ENCODE peak calls at places on chromosomes 7 and 10, in eight cellular contexts. S is A549, T is breast epithelium, C is body of pancreas, P is upper lobe of left lung, X is tibial nerve, V is HCT116, Y is thyroid gland. J is an unnamed sample.

GRCh38 chr7:128874140-128875031 is 11.7 kb downstream of the ATP6V1F start:
- DNase-seq in X (no peak), T (no peak), V (no peak), P (no peak), C (no peak), Y (no peak), S (no peak), J (no peak)

GRCh38 chr7:142384508-142384922 is 126.7 kb upstream of the PRSS58 start:
- DNase-seq in S (no peak), Y (no peak), X (no peak), V (no peak), P (peak; percentile 37), T (no peak), C (no peak), J (no peak)

GRCh38 chr10:15743443-15743842 is 23.7 kb upstream of the ITGA8 start:
- DNase-seq in T (no peak), X (no peak), P (no peak), Y (no peak), C (no peak), S (no peak), V (no peak), J (no peak)

GRCh38 chr7:80018941-80019808 is 115.5 kb upstream of the GNAI1 start:
- DNase-seq in S (peak; percentile 59), X (no peak), Y (peak; percentile 30), T (no peak), V (peak; percentile 54), C (peak; percentile 20), P (peak; percentile 39), J (peak; percentile 21)

GRCh38 chr10:6995846-6996245 is 415.0 kb downstream of the SFMBT2 start:
- DNase-seq in P (no peak), Y (no peak), V (no peak), C (no peak), T (no peak), S (no peak), X (no peak), J (no peak)

GRCh38 chr10:13272164-13272571 is 27.7 kb downstream of the PHYH start:
- DNase-seq in P (peak; percentile 24), V (no peak), C (peak; percentile 25), S (no peak), X (peak; percentile 58), Y (peak; percentile 65), T (no peak), J (peak; percentile 68)

GRCh38 chr7:131501930-131502685 is 54.3 kb downstream of the PODXL start:
- DNase-seq in P (no peak), Y (no peak), T (no peak), S (no peak), C (no peak), X (no peak), V (no peak), J (no peak)

GRCh38 chr10:80199828-80200227 is 5.5 kb downstream of the ANXA11 start:
- DNase-seq in V (no peak), P (peak; percentile 76), Y (no peak), X (peak; percentile 41), C (peak; percentile 48), S (peak; percentile 72), T (no peak), J (no peak)

GRCh38 chr7:156881676-156882075 is 11.3 kb downstream of the LMBR1 start:
- DNase-seq in T (no peak), C (no peak), V (no peak), P (no peak), Y (no peak), S (no peak), X (no peak), J (no peak)

GRCh38 chr7:100603697-100604077 is 1.5 kb downstream of the PCOLCE start:
- DNase-seq in S (no peak), Y (no peak), P (no peak), C (no peak), V (no peak), X (no peak), T (no peak), J (no peak)

GRCh38 chr7:71278301-71278700 is 146.4 kb downstream of the GALNT17 start:
- DNase-seq in C (no peak), Y (peak; percentile 23), T (peak; percentile 38), S (no peak), V (no peak), X (no peak), P (no peak), J (no peak)

GRCh38 chr7:102272075-102272916 is 14.4 kb upstream of the SH2B2 start:
- DNase-seq in C (peak; percentile 84), T (peak; percentile 50), V (peak; percentile 47), X (peak; percentile 67), P (peak; percentile 71), S (peak; percentile 81), Y (peak; percentile 78), J (peak; percentile 88)

GRCh38 chr7:32536585-32536984 is 41.3 kb downstream of the AVL9 start:
- DNase-seq in X (no peak), T (no peak), Y (no peak), V (peak; percentile 29), P (no peak), C (no peak), S (peak; percentile 43), J (no peak)

GRCh38 chr7:120898710-120899499 is 41.0 kb upstream of the TSPAN12 start:
- DNase-seq in P (no peak), C (no peak), S (no peak), Y (no peak), T (no peak), V (no peak), X (no peak), J (no peak)

GRCh38 chr10:86225098-86225782 is 141.4 kb downstream of the GRID1 start:
- DNase-seq in X (no peak), S (peak; percentile 45), Y (peak; percentile 15), T (no peak), P (no peak), V (no peak), C (no peak), J (peak; percentile 5)

GRCh38 chr7:151425670-151426075 is 14.3 kb downstream of the CRYGN start:
- DNase-seq in C (no peak), S (peak; percentile 52), Y (no peak), X (no peak), T (no peak), V (no peak), P (no peak), J (no peak)

GRCh38 chr10:89699581-89700064 is 1.8 kb upstream of the KIF20B start:
- DNase-seq in T (no peak), X (no peak), P (no peak), C (no peak), V (no peak), S (no peak), Y (no peak), J (no peak)

GRCh38 chr7:2734084-2734601 is 46.1 kb downstream of the AMZ1 start:
- DNase-seq in T (no peak), V (no peak), Y (no peak), X (no peak), C (no peak), P (no peak), S (no peak), J (no peak)

GRCh38 chr10:117163061-117163953 is 25.2 kb upstream of the VAX1 start:
- DNase-seq in X (no peak), P (no peak), T (no peak), Y (peak; percentile 3), V (no peak), S (peak; percentile 31), C (no peak), J (no peak)

GRCh38 chr7:1897076-1897860 is 227.2 kb downstream of the ELFN1 start:
- DNase-seq in C (no peak), T (no peak), Y (no peak), S (no peak), P (no peak), V (no peak), X (no peak), J (peak; percentile 22)

GRCh38 chr10:33129181-33129928 is 171.3 kb upstream of the ITGB1 start:
- DNase-seq in C (peak; percentile 22), X (no peak), S (peak; percentile 81), V (no peak), T (no peak), Y (no peak), P (no peak), J (peak; percentile 57)

GRCh38 chr7:129434846-129435318 is 650 bp downstream of the STRIP2 start:
- DNase-seq in V (no peak), Y (peak; percentile 8), P (peak; percentile 21), T (no peak), C (peak; percentile 12), S (no peak), X (no peak), J (peak; percentile 23)

GRCh38 chr7:140062528-140063299 is at the start of gene PARP12:
- DNase-seq in V (no peak), Y (peak; percentile 91), P (peak; percentile 96), X (peak; percentile 70), T (peak; percentile 67), C (peak; percentile 93), S (peak; percentile 79), J (peak; percentile 96)
- TF ChIP-seq POLR2A in V (no peak), Y (peak; percentile 58), P (no peak), X (peak; percentile 44), T (no peak), C (peak; percentile 77), S (peak; percentile 29), J (no peak)

GRCh38 chr10:131312261-131312801 is 810 bp upstream of the TCERG1L start:
- DNase-seq in S (no peak), X (no peak), V (no peak), T (no peak), P (no peak), C (peak; percentile 48), Y (peak; percentile 53), J (no peak)
- TF ChIP-seq CTCF in S (no peak), X (no peak), V (no peak), T (peak; percentile 23), P (no peak), C (peak; percentile 29), Y (peak; percentile 74), J (no peak)

GRCh38 chr10:11180228-11180627 is 162.6 kb downstream of the CELF2 start:
- DNase-seq in P (peak; percentile 73), V (no peak), X (no peak), C (no peak), T (no peak), Y (no peak), S (no peak), J (no peak)
- TF ChIP-seq POLR2A in P (no peak), V (no peak), X (no peak), C (peak; percentile 38), T (no peak), Y (no peak), S (no peak), J (no peak)

GRCh38 chr7:25216837-25217236 is 11.4 kb downstream of the NPVF start:
- DNase-seq in V (peak; percentile 29), Y (no peak), X (no peak), P (no peak), T (no peak), C (no peak), S (peak; percentile 52), J (no peak)

GRCh38 chr7:25221009-25221408 is 7.3 kb downstream of the NPVF start:
- DNase-seq in Y (no peak), T (no peak), V (no peak), S (no peak), X (no peak), C (no peak), P (no peak), J (no peak)

DNA sequence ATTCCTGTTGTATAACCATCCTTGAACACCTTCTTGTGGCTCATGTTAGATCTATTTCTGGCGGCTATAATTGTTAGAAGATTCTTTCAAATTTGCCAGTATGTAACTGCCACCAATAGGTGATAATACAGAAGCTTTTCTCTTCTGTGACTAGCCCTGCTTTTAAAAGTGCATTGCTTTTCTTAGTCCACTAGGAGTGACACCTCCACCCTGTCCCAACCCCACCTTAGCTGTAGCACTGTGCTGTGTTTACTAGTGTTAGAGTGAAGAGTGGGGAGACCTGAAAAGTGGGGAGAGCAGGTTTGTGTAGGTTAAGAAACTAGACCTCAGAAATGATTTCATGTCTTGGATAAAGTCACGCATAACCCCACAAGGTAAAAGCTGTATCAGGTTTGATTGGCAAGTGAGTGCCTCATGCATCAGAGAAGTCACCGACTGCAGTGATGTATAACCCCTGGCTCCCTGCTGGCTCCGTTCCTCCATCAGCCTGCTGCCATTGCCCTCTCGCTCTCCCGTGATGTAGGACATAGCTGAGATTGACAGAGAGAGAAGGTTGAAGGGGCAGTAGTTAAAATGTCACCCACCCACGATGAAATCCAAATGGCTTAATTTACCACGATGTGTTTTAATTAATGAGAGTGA is 12.5 kb downstream of the NPVF start:
- DNase-seq in S (no peak), T (no peak), X (no peak), P (no peak), V (no peak), Y (no peak), C (no peak), J (no peak)
- TF ChIP-seq CTCF in S (no peak), T (no peak), X (no peak), P (no peak), V (no peak), Y (no peak), C (no peak), J (no peak)